ENCODE peak calls at places on chromosomes 1 and 21, in ten cellular contexts. H is epithelial cell of esophagus; O is GDM1; I is effector memory CD4-positive, alpha-beta T cell; M is stimulated activated CD4-positive, alpha-beta T cell treated with anti-CD3 and anti-CD28 coated beads, TNF-alpha, amount 100 ng/mL, for 1 hour; R is A549; T is kidney tubule cell; U is psoas muscle; B is tibial artery; G is T-helper 1 cell. P is an unnamed sample.
A peak's percentile ranks its signal among the peaks of the same experiment; 100 is the strongest.

GRCh38 chr1:157932082-157932481 is 61.4 kb upstream of the KIRREL1 start:
- DNase-seq in H (peak; percentile 78), O (no peak), I (no peak), M (no peak), R (peak; percentile 14), T (peak; percentile 59), U (no peak), B (no peak), G (no peak), P (peak; percentile 7)

GRCh38 chr1:180151508-180151907 is 3.2 kb upstream of the QSOX1 start:
- DNase-seq in H (peak; percentile 82), O (no peak), I (no peak), M (no peak), R (peak; percentile 36), T (peak; percentile 84), U (no peak), B (no peak), G (no peak), P (peak; percentile 39)

GRCh38 chr21:42735061-42735460 is 81.6 kb downstream of the PDE9A start:
- DNase-seq in H (no peak), O (no peak), I (no peak), M (no peak), R (no peak), T (no peak), U (no peak), B (no peak), G (no peak), P (no peak)

GRCh38 chr21:28975401-28975800 is 17.3 kb downstream of the LTN1 start:
- DNase-seq in H (no peak), O (no peak), I (no peak), M (no peak), R (no peak), T (no peak), U (no peak), B (no peak), G (no peak), P (no peak)

GRCh38 chr1:86419277-86419903 is 4.6 kb upstream of the CLCA2 start:
- DNase-seq in H (peak; percentile 71), O (peak; percentile 9), I (no peak), M (peak; percentile 9), R (peak; percentile 2), T (peak; percentile 3), U (no peak), B (no peak), G (no peak), P (no peak)

GRCh38 chr1:217137210-217137871 is 414.1 kb upstream of the ESRRG start:
- DNase-seq in H (peak; percentile 2), O (no peak), I (no peak), M (no peak), R (no peak), T (no peak), U (no peak), B (no peak), G (no peak), P (no peak)

GRCh38 chr1:94481473-94481933 is 60.1 kb downstream of the F3 start:
- DNase-seq in H (peak; percentile 92), O (peak; percentile 44), I (peak; percentile 3), M (no peak), R (peak; percentile 66), T (peak; percentile 75), U (no peak), B (no peak), G (peak; percentile 12), P (peak; percentile 32)

GRCh38 chr21:27476696-27477095 is 509.8 kb upstream of the ADAMTS5 start:
- DNase-seq in H (peak; percentile 7), O (no peak), I (no peak), M (no peak), R (no peak), T (peak; percentile 6), U (no peak), B (no peak), G (no peak), P (no peak)

GRCh38 chr1:79323240-79324025 is 316.9 kb upstream of the ADGRL4 start:
- DNase-seq in H (peak; percentile 97), O (no peak), I (no peak), M (no peak), R (peak; percentile 77), T (peak; percentile 97), U (no peak), B (no peak), G (no peak), P (peak; percentile 98)

GRCh38 chr1:189992856-189993255 is 484.8 kb downstream of the BRINP3 start:
- DNase-seq in H (no peak), O (no peak), I (no peak), M (no peak), R (no peak), T (no peak), U (no peak), B (no peak), G (no peak), P (no peak)

GRCh38 chr21:14842641-14843040 is 222.2 kb downstream of the NRIP1 start:
- DNase-seq in H (no peak), O (no peak), I (no peak), M (no peak), R (no peak), T (no peak), U (no peak), B (no peak), G (no peak), P (no peak)

P was measured in skeletal muscle cell.